ENCODE peak calls at places on chromosomes 7 and 10, in nine cellular contexts. R, A, B, U, V, X, D, M and H are unnamed samples.

GRCh38 chr10:18735711-18736110 is 76.5 kb downstream of the ARL5B start:
- DNase-seq in R (no peak), A (no peak), B (no peak), U (no peak), V (no peak), X (no peak), D (no peak), M (no peak), H (no peak)

GRCh38 chr10:34726862-34727261 is 88.2 kb downstream of the PARD3 start:
- DNase-seq in R (no peak), A (no peak), B (no peak), U (no peak), V (no peak), X (no peak), D (no peak), M (no peak), H (no peak)

GRCh38 chr10:101063548-101064414 is 2.0 kb downstream of the KAZALD1 start:
- DNase-seq in R (no peak), A (no peak), B (no peak), U (peak; percentile 42), V (no peak), X (no peak), D (no peak), M (no peak), H (no peak)

GRCh38 chr10:118698421-118698820 is 56.3 kb downstream of the CACUL1 start:
- DNase-seq in R (peak; percentile 86), A (peak; percentile 71), B (peak; percentile 35), U (no peak), V (no peak), X (no peak), D (peak; percentile 30), M (no peak), H (no peak)

GRCh38 chr10:99528867-99529285 is 3.9 kb upstream of the NKX2-3 start:
- DNase-seq in R (no peak), A (no peak), B (no peak), U (no peak), V (no peak), X (no peak), D (no peak), M (no peak), H (no peak)

GRCh38 chr7:51055039-51055840 is 261.4 kb downstream of the COBL start:
- DNase-seq in R (no peak), A (no peak), B (no peak), U (no peak), V (no peak), X (no peak), D (no peak), M (no peak), H (no peak)

GRCh38 chr7:4633012-4633411 is 49.1 kb upstream of the FOXK1 start:
- DNase-seq in R (peak; percentile 56), A (no peak), B (peak; percentile 79), U (no peak), V (no peak), X (no peak), D (peak; percentile 42), M (no peak), H (no peak)

GRCh38 chr7:1591876-1592275 is 22.0 kb upstream of the PSMG3 start:
- DNase-seq in R (no peak), A (no peak), B (no peak), U (no peak), V (no peak), X (no peak), D (no peak), M (no peak), H (no peak)

GRCh38 chr10:101237080-101237817 is 8.0 kb upstream of the LBX1 start:
- DNase-seq in R (peak; percentile 20), A (no peak), B (no peak), U (no peak), V (no peak), X (no peak), D (peak; percentile 13), M (no peak), H (peak; percentile 38)

GRCh38 chr10:25766687-25767221 is 167.3 kb upstream of the MYO3A start:
- DNase-seq in R (no peak), A (no peak), B (no peak), U (no peak), V (no peak), X (no peak), D (no peak), M (no peak), H (no peak)

GRCh38 chr7:44290250-44290616 is 35.2 kb downstream of the CAMK2B start:
- DNase-seq in R (no peak), A (no peak), B (no peak), U (no peak), V (peak; percentile 5), X (no peak), D (no peak), M (no peak), H (no peak)

GRCh38 chr10:112280205-112280921 is 2.8 kb upstream of the TECTB start:
- DNase-seq in R (no peak), A (no peak), B (peak; percentile 70), U (no peak), V (no peak), X (no peak), D (no peak), M (no peak), H (no peak)

GRCh38 chr7:105827106-105827870 is 49.1 kb downstream of the ATXN7L1 start:
- DNase-seq in R (no peak), A (no peak), B (no peak), U (no peak), V (no peak), X (no peak), D (no peak), M (no peak), H (no peak)

GRCh38 chr10:93062499-93063216 is 2.1 kb downstream of the CYP26C1 start:
- DNase-seq in R (no peak), A (no peak), B (peak; percentile 70), U (no peak), V (no peak), X (no peak), D (peak; percentile 80), M (no peak), H (no peak)

GRCh38 chr10:132195366-132196075 is 8.8 kb downstream of the DPYSL4 start:
- DNase-seq in R (no peak), A (no peak), B (no peak), U (no peak), V (no peak), X (no peak), D (no peak), M (peak; percentile 46), H (peak; percentile 26)

GRCh38 chr10:17428616-17429097 is 25.7 kb downstream of the ST8SIA6 start:
- DNase-seq in R (no peak), A (peak; percentile 66), B (no peak), U (no peak), V (no peak), X (no peak), D (no peak), M (no peak), H (no peak)

GRCh38 chr7:127322351-127322750 is 69.6 kb upstream of the GRM8 start:
- DNase-seq in R (no peak), A (peak; percentile 2), B (no peak), U (no peak), V (no peak), X (no peak), D (no peak), M (no peak), H (no peak)

GRCh38 chr10:35409094-35409582 is 72.8 kb downstream of the CCNY start:
- DNase-seq in R (peak; percentile 92), A (no peak), B (peak; percentile 92), U (no peak), V (peak; percentile 29), X (no peak), D (peak; percentile 88), M (no peak), H (peak; percentile 78)

GRCh38 chr7:15561840-15562239 is at the start of gene AGMO:
- DNase-seq in R (no peak), A (no peak), B (peak; percentile 22), U (peak; percentile 76), V (peak; percentile 55), X (no peak), D (no peak), M (peak; percentile 76), H (peak; percentile 57)

GRCh38 chr7:101828308-101829020 is 11.0 kb downstream of the CUX1 start:
- DNase-seq in R (no peak), A (no peak), B (no peak), U (no peak), V (no peak), X (no peak), D (no peak), M (no peak), H (no peak)
- H3K36me3 ChIP-seq in R (no peaks in the 10 kb centered on the region), A (no peaks in the 10 kb centered on the region), B (no peaks in the 10 kb centered on the region), U (peaks cover 13% of the 10 kb centered on the region), V (no peaks in the 10 kb centered on the region), X (no peaks in the 10 kb centered on the region), D (no peaks in the 10 kb centered on the region), M (no peaks in the 10 kb centered on the region), H (no peaks in the 10 kb centered on the region)

GRCh38 chr7:128497405-128497804 is 20.9 kb downstream of the METTL2B start:
- DNase-seq in R (no peak), A (no peak), B (no peak), U (no peak), V (no peak), X (no peak), D (no peak), M (no peak), H (no peak)
- H3K36me3 ChIP-seq in R (peaks cover 5% of the 10 kb centered on the region), A (peaks cover 9% of the 10 kb centered on the region), B (peaks cover 13% of the 10 kb centered on the region), U (peaks cover 91% of the 10 kb centered on the region), V (peaks cover 67% of the 10 kb centered on the region), X (peaks cover 11% of the 10 kb centered on the region), D (peaks cover 63% of the 10 kb centered on the region), M (peaks cover 2% of the 10 kb centered on the region), H (peaks cover 6% of the 10 kb centered on the region)

DNA sequence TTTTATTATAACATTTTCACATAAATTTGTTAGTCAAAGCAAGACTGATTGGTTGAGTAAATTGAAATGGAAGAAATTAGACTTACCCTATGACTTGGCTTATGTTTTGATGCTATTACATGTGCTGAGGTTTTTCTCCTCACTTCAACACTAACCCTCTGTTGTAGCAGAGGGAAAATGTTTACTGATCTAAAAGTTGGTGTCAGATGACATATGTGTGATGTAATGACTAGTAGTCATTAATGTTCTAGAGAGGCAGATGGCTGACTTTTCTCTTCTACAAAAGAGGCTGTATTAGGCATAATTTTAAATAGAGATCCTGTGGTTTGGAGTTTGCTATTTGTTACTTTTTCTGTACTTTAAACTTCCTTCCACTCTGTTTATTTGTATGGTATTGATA is 266.0 kb downstream of the BBS9 start:
- DNase-seq in R (no peak), A (no peak), B (no peak), U (no peak), V (no peak), X (no peak), D (no peak), M (no peak), H (no peak)
- H3K36me3 ChIP-seq in R (no peaks in the 10 kb centered on the region), A (no peaks in the 10 kb centered on the region), B (no peaks in the 10 kb centered on the region), U (no peaks in the 10 kb centered on the region), V (peaks cover 13% of the 10 kb centered on the region), X (no peaks in the 10 kb centered on the region), D (no peaks in the 10 kb centered on the region), M (no peaks in the 10 kb centered on the region), H (no peaks in the 10 kb centered on the region)

DNA sequence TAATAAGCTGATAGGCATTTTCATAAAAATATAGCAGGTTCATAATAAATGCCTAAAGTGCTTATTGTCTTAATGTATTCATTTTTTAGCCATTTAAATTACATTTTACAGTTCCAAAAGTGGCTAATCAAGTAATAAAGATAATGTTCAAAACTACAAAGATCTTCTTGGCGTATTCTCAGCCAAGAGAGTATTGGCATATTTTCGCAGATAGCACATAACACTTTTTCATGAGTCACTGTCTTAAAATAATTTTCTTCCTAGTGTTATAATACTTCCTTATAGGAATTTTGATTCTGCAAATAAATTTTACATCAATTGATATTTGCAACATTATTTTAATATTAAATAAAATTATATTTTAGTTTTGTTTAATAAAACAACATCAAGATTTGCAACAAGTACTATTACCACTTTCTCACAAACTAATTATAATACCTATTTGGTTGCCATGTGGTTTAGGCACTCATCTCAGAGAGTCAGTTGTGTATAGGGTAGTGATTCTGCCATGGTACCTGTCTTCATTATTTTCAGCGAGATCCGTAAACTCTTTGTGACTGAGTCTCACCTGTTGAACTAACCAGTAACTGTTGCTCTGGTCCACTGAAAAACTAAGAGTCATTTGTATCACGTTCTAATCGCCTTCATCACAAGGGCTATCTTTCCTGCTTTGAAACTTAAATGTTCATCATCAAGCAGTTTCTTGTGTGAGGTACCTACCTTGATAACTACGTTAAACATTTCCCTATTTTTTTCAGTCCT is 152.5 kb upstream of the AKR1E2 start:
- DNase-seq in R (peak; percentile 53), A (no peak), B (no peak), U (no peak), V (no peak), X (no peak), D (no peak), M (no peak), H (no peak)
- H3K36me3 ChIP-seq in R (no peaks in the 10 kb centered on the region), A (no peaks in the 10 kb centered on the region), B (no peaks in the 10 kb centered on the region), U (no peaks in the 10 kb centered on the region), V (no peaks in the 10 kb centered on the region), X (no peaks in the 10 kb centered on the region), D (no peaks in the 10 kb centered on the region), M (no peaks in the 10 kb centered on the region), H (no peaks in the 10 kb centered on the region)